ENCODE peak calls at places on chromosome 15, in nine cellular contexts. G, E, B, C, H, L, S, O and P are unnamed samples.
A peak's percentile ranks its signal among the peaks of the same experiment; 100 is the strongest.

GRCh38 chr15:73575636-73576247 is 57.4 kb downstream of the NPTN start:
- DNase-seq in S (no peak), O (no peak), L (no peak), C (no peak), B (peak; percentile 70), H (peak; percentile 86), G (peak; percentile 66), E (no peak), P (no peak)

GRCh38 chr15:100780208-100780800 is 99.3 kb upstream of the ALDH1A3 start:
- DNase-seq in C (peak; percentile 6), L (no peak), B (peak; percentile 39), S (no peak), H (no peak), O (no peak), E (no peak), G (no peak), P (no peak)

GRCh38 chr15:34271493-34271892 is 46.7 kb downstream of the EMC4 start:
- DNase-seq in S (peak; percentile 21), H (no peak), B (no peak), G (peak; percentile 75), L (peak; percentile 41), O (no peak), E (no peak), C (peak; percentile 70), P (no peak)

GRCh38 chr15:80093854-80094418 is 34.5 kb downstream of the ZFAND6 start:
- DNase-seq in O (no peak), G (peak; percentile 49), L (no peak), E (peak; percentile 5), S (peak; percentile 44), B (peak; percentile 82), H (no peak), C (peak; percentile 35), P (peak; percentile 53)

GRCh38 chr15:76844096-76844495 is 61.0 kb downstream of the SCAPER start:
- DNase-seq in B (no peak), G (peak; percentile 26), L (no peak), S (no peak), C (no peak), E (no peak), H (no peak), O (no peak), P (no peak)

GRCh38 chr15:99169769-99170311 is 65.0 kb downstream of the SYNM start:
- DNase-seq in O (no peak), G (peak; percentile 58), L (peak; percentile 82), B (peak; percentile 97), H (peak; percentile 42), C (no peak), E (no peak), S (peak; percentile 48), P (no peak)

GRCh38 chr15:73781038-73781925 is 28.1 kb upstream of the INSYN1 start:
- DNase-seq in H (no peak), S (no peak), E (no peak), B (no peak), L (no peak), G (peak; percentile 45), O (peak; percentile 9), C (peak; percentile 45), P (peak; percentile 27)

GRCh38 chr15:65583701-65584100 is 27.2 kb downstream of the INTS14 start:
- DNase-seq in O (peak; percentile 83), L (no peak), C (no peak), S (peak; percentile 8), E (peak; percentile 61), G (peak; percentile 67), H (peak; percentile 12), B (no peak), P (peak; percentile 73)

GRCh38 chr15:70923311-70924080 is 30.9 kb downstream of the LRRC49 start:
- DNase-seq in B (no peak), O (no peak), E (no peak), G (peak; percentile 77), S (no peak), L (no peak), H (no peak), C (no peak), P (no peak)

GRCh38 chr15:62124953-62125263 is 40.2 kb downstream of the C2CD4B start:
- DNase-seq in E (peak; percentile 19), S (no peak), L (no peak), B (no peak), O (peak; percentile 39), G (peak; percentile 45), C (no peak), H (no peak), P (no peak)
- TF ChIP-seq CTCF in E (peak; percentile 30), S (no peak), L (no peak), B (no peak), O (peak; percentile 37), G (no peak), C (no peak), H (no peak), P (no peak)

GRCh38 chr15:74817370-74817737 is 4.7 kb downstream of the LMAN1L start:
- DNase-seq in O (no peak), S (peak; percentile 48), L (no peak), G (peak; percentile 11), B (no peak), C (peak; percentile 82), H (no peak), E (no peak), P (no peak)
- TF ChIP-seq CTCF in O (peak; percentile 12), S (peak; percentile 18), L (peak; percentile 40), G (peak; percentile 22), B (no peak), C (peak; percentile 44), H (peak; percentile 29), E (no peak), P (no peak)

DNA sequence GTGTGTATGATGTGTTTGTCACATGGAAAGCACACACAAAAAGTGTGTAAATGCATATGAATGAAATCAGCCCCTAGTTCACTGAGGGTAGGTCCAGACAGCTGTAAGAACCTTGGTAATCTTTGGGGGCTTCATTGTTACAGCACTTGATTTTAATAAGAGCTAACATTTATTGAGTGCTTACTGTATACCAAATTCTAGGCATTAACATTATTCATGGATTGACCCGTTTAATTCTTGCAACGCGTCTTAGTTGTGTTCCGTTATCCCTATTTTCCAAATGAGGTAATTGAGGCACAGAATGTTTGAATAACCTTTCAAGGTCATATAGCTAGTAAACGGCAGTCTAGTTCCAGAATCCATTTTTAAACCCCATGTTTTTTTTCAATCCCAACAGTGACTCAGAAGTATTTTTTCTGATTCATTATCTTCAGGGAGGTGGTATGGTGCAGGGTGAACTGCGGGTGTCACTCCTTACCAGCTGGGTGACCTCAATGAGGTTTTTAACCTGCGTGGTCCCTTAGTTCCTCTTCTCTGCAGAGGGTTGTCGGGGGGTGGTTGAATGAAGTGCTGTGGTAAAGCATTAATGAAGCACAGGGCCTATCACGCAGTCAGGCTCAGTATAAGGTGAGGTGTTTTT is 14.2 kb downstream of the RAB8B start:
- DNase-seq in H (no peak), B (no peak), G (no peak), E (peak; percentile 44), C (no peak), S (no peak), O (no peak), L (no peak), P (peak; percentile 84)
- TF ChIP-seq CTCF in H (no peak), B (no peak), G (no peak), E (peak; percentile 36), C (no peak), S (no peak), O (no peak), L (no peak), P (no peak)

GRCh38 chr15:77901921-77902750 is 175.4 kb downstream of the TBC1D2B start:
- DNase-seq in G (no peak), S (no peak), B (peak; percentile 55), C (no peak), L (no peak), O (no peak), H (no peak), E (no peak), P (no peak)
- TF ChIP-seq CTCF in G (peak; percentile 8), S (peak; percentile 7), B (no peak), C (no peak), L (peak; percentile 21), O (no peak), H (peak; percentile 35), E (peak; percentile 33), P (no peak)

GRCh38 chr15:49876401-49877038 is 242.5 kb downstream of the ATP8B4 start:
- DNase-seq in L (no peak), B (no peak), E (no peak), C (no peak), H (no peak), S (peak; percentile 24), G (no peak), O (peak; percentile 10), P (no peak)
- TF ChIP-seq CTCF in L (no peak), B (no peak), E (no peak), C (peak; percentile 36), H (no peak), S (peak; percentile 51), G (peak; percentile 4), O (peak; percentile 68), P (no peak)

GRCh38 chr15:51726302-51727073 is 11.0 kb downstream of the LYSMD2 start:
- DNase-seq in B (peak; percentile 91), S (peak; percentile 81), O (no peak), H (peak; percentile 37), E (no peak), L (peak; percentile 56), C (peak; percentile 62), G (peak; percentile 81), P (peak; percentile 71)

GRCh38 chr15:51724199-51724598 is 13.3 kb downstream of the LYSMD2 start:
- DNase-seq in S (no peak), B (no peak), L (no peak), O (no peak), E (no peak), G (no peak), C (no peak), H (no peak), P (no peak)

GRCh38 chr15:51724673-51725072 is 12.8 kb downstream of the LYSMD2 start:
- DNase-seq in G (no peak), C (no peak), B (no peak), O (no peak), S (no peak), E (no peak), L (no peak), H (no peak), P (no peak)

GRCh38 chr15:51731549-51732267 is 5.7 kb downstream of the LYSMD2 start:
- DNase-seq in G (peak; percentile 67), S (no peak), L (peak; percentile 47), H (no peak), C (no peak), B (no peak), E (peak; percentile 67), O (peak; percentile 61), P (peak; percentile 46)

DNA sequence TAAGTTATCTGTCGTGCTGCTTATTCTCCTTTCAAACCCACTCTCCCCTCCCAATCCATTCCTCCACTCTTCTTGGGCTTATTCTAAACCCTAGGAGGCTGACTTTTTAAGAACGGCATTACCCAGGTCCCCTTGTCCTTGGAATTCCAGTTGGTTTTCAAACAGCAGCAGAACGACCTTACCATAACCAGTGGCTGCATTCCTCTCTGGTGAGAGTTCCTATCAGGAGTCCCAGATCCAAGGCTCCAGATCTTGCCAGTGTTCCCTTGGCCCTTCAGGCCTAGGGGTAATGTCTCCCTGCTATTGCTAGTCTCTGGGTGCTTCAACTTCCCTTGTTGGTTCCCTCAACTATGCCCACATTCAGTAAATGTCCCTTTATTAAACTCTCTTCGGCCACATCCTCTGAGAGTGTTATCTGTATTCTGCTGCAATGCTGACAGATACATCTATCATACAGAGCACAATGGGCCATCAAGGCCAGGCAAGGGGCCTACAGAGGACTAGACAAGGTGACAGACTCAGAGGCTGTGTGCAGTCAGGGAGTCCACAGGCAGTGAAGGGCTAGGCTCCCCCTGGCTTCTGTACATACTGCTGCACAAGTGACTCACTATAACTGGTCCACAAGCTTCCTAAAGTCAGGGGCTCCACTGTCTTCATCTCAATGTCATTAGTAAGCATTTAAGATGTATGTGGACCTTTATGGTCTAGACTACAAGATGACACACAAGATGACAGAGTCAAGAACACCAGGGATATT is 10.1 kb downstream of the LYSMD2 start:
- DNase-seq in H (no peak), C (no peak), O (no peak), S (no peak), L (no peak), E (no peak), B (no peak), G (no peak), P (peak; percentile 52)
- TF ChIP-seq CTCF in H (peak; percentile 23), C (peak; percentile 15), O (no peak), S (peak; percentile 11), L (peak; percentile 34), E (peak; percentile 5), B (no peak), G (peak; percentile 41), P (no peak)